ENCODE peak calls at places on chromosomes 1 and 21, in six cellular contexts. One of them, this sample, is unnamed.

GRCh38 chr21:45874716-45875415 is 106.7 kb upstream of the COL6A1 start:
- DNase-seq in activated CD8-positive, alpha-beta memory T cell treated with anti-CD3 and anti-CD28 coated beads, Interleukin-2, amount 50 U/mL, for 48 hours: no peak
- DNase-seq in stimulated activated CD4-positive, alpha-beta T cell treated with anti-CD3 and anti-CD28 coated beads, Interleukin-15, amount 100 ng/mL, for 48 hours: no peak
- DNase-seq in NCI-H1092 treated with DMSO at 0.1 percent for 48 hours: no peak
- DNase-seq in endothelial cell: no peak
- DNase-seq in activated naive CD8-positive, alpha-beta T cell treated with anti-CD3 and anti-CD28 coated beads, Interleukin-2, amount 50 U/mL, for 24 hours: no peak
- DNase-seq in this sample: peak; percentile 98

GRCh38 chr1:103514920-103515503 is 10.5 kb upstream of the RNPC3 start:
- DNase-seq in activated naive CD8-positive, alpha-beta T cell treated with anti-CD3 and anti-CD28 coated beads, Interleukin-2, amount 50 U/mL, for 24 hours: no peak
- DNase-seq in endothelial cell: peak; percentile 8
- DNase-seq in NCI-H1092 treated with DMSO at 0.1 percent for 48 hours: peak; percentile 34
- DNase-seq in activated CD8-positive, alpha-beta memory T cell treated with anti-CD3 and anti-CD28 coated beads, Interleukin-2, amount 50 U/mL, for 48 hours: no peak
- DNase-seq in stimulated activated CD4-positive, alpha-beta T cell treated with anti-CD3 and anti-CD28 coated beads, Interleukin-15, amount 100 ng/mL, for 48 hours: no peak
- DNase-seq in this sample: peak; percentile 63

GRCh38 chr1:28582248-28582615 is 9.8 kb upstream of the RAB42 start:
- DNase-seq in activated CD8-positive, alpha-beta memory T cell treated with anti-CD3 and anti-CD28 coated beads, Interleukin-2, amount 50 U/mL, for 48 hours: no peak
- DNase-seq in stimulated activated CD4-positive, alpha-beta T cell treated with anti-CD3 and anti-CD28 coated beads, Interleukin-15, amount 100 ng/mL, for 48 hours: no peak
- DNase-seq in activated naive CD8-positive, alpha-beta T cell treated with anti-CD3 and anti-CD28 coated beads, Interleukin-2, amount 50 U/mL, for 24 hours: no peak
- DNase-seq in NCI-H1092 treated with DMSO at 0.1 percent for 48 hours: peak; percentile 61
- DNase-seq in endothelial cell: no peak
- DNase-seq in this sample: peak; percentile 47

GRCh38 chr1:89610457-89610991 is 22.4 kb upstream of the LRRC8C start:
- DNase-seq in NCI-H1092 treated with DMSO at 0.1 percent for 48 hours: no peak
- DNase-seq in activated naive CD8-positive, alpha-beta T cell treated with anti-CD3 and anti-CD28 coated beads, Interleukin-2, amount 50 U/mL, for 24 hours: peak; percentile 34
- DNase-seq in endothelial cell: no peak
- DNase-seq in stimulated activated CD4-positive, alpha-beta T cell treated with anti-CD3 and anti-CD28 coated beads, Interleukin-15, amount 100 ng/mL, for 48 hours: peak; percentile 36
- DNase-seq in activated CD8-positive, alpha-beta memory T cell treated with anti-CD3 and anti-CD28 coated beads, Interleukin-2, amount 50 U/mL, for 48 hours: peak; percentile 75
- DNase-seq in this sample: no peak

GRCh38 chr1:19250629-19251304 is 557 bp downstream of the EMC1 start:
- DNase-seq in endothelial cell: no peak
- DNase-seq in activated naive CD8-positive, alpha-beta T cell treated with anti-CD3 and anti-CD28 coated beads, Interleukin-2, amount 50 U/mL, for 24 hours: no peak
- DNase-seq in activated CD8-positive, alpha-beta memory T cell treated with anti-CD3 and anti-CD28 coated beads, Interleukin-2, amount 50 U/mL, for 48 hours: peak; percentile 54
- DNase-seq in stimulated activated CD4-positive, alpha-beta T cell treated with anti-CD3 and anti-CD28 coated beads, Interleukin-15, amount 100 ng/mL, for 48 hours: no peak
- DNase-seq in NCI-H1092 treated with DMSO at 0.1 percent for 48 hours: no peak
- DNase-seq in this sample: peak; percentile 13

GRCh38 chr1:9580942-9581341 is 7.8 kb upstream of the TMEM201 start:
- DNase-seq in activated naive CD8-positive, alpha-beta T cell treated with anti-CD3 and anti-CD28 coated beads, Interleukin-2, amount 50 U/mL, for 24 hours: no peak
- DNase-seq in activated CD8-positive, alpha-beta memory T cell treated with anti-CD3 and anti-CD28 coated beads, Interleukin-2, amount 50 U/mL, for 48 hours: no peak
- DNase-seq in endothelial cell: no peak
- DNase-seq in stimulated activated CD4-positive, alpha-beta T cell treated with anti-CD3 and anti-CD28 coated beads, Interleukin-15, amount 100 ng/mL, for 48 hours: no peak
- DNase-seq in NCI-H1092 treated with DMSO at 0.1 percent for 48 hours: no peak
- DNase-seq in this sample: no peak

GRCh38 chr1:218164111-218164929 is 120.8 kb upstream of the RRP15 start:
- DNase-seq in activated naive CD8-positive, alpha-beta T cell treated with anti-CD3 and anti-CD28 coated beads, Interleukin-2, amount 50 U/mL, for 24 hours: no peak
- DNase-seq in NCI-H1092 treated with DMSO at 0.1 percent for 48 hours: peak; percentile 32
- DNase-seq in activated CD8-positive, alpha-beta memory T cell treated with anti-CD3 and anti-CD28 coated beads, Interleukin-2, amount 50 U/mL, for 48 hours: peak; percentile 55
- DNase-seq in endothelial cell: peak; percentile 80
- DNase-seq in stimulated activated CD4-positive, alpha-beta T cell treated with anti-CD3 and anti-CD28 coated beads, Interleukin-15, amount 100 ng/mL, for 48 hours: no peak
- DNase-seq in this sample: peak; percentile 45

GRCh38 chr1:117657031-117657430 is 51.2 kb downstream of the TENT5C start:
- DNase-seq in stimulated activated CD4-positive, alpha-beta T cell treated with anti-CD3 and anti-CD28 coated beads, Interleukin-15, amount 100 ng/mL, for 48 hours: no peak
- DNase-seq in activated CD8-positive, alpha-beta memory T cell treated with anti-CD3 and anti-CD28 coated beads, Interleukin-2, amount 50 U/mL, for 48 hours: no peak
- DNase-seq in endothelial cell: no peak
- DNase-seq in NCI-H1092 treated with DMSO at 0.1 percent for 48 hours: no peak
- DNase-seq in activated naive CD8-positive, alpha-beta T cell treated with anti-CD3 and anti-CD28 coated beads, Interleukin-2, amount 50 U/mL, for 24 hours: no peak
- DNase-seq in this sample: peak; percentile 84

GRCh38 chr1:26388791-26389445 is 16.4 kb upstream of the ZNF683 start:
- DNase-seq in endothelial cell: no peak
- DNase-seq in activated CD8-positive, alpha-beta memory T cell treated with anti-CD3 and anti-CD28 coated beads, Interleukin-2, amount 50 U/mL, for 48 hours: no peak
- DNase-seq in activated naive CD8-positive, alpha-beta T cell treated with anti-CD3 and anti-CD28 coated beads, Interleukin-2, amount 50 U/mL, for 24 hours: no peak
- DNase-seq in stimulated activated CD4-positive, alpha-beta T cell treated with anti-CD3 and anti-CD28 coated beads, Interleukin-15, amount 100 ng/mL, for 48 hours: no peak
- DNase-seq in NCI-H1092 treated with DMSO at 0.1 percent for 48 hours: no peak
- DNase-seq in this sample: no peak